ENCODE peak calls at places on chromosomes 16 and 17, in nine cellular contexts. One of them, this sample, is unnamed.

GRCh38 chr16:4369006-4369766 is 2.5 kb upstream of the VASN start:
- DNase-seq in stimulated activated CD8-positive, alpha-beta memory T cell treated with anti-CD3 and anti-CD28 coated beads, Interleukin-2, amount 100 ng/mL, for 1 hour: no peak
- DNase-seq in mucosa of descending colon: no peak
- DNase-seq in AG10803: peak; percentile 58
- DNase-seq in omental fat pad: no peak
- DNase-seq in BE2C: no peak
- DNase-seq in psoas muscle: no peak
- DNase-seq in DMS 273 treated with DMSO at 0.1 percent for 48 hours: no peak
- DNase-seq in NCI-H1092: no peak
- DNase-seq in this sample: peak; percentile 67

GRCh38 chr16:24018485-24018884 is 182.7 kb downstream of the PRKCB start:
- DNase-seq in AG10803: no peak
- DNase-seq in psoas muscle: no peak
- DNase-seq in omental fat pad: no peak
- DNase-seq in NCI-H1092: no peak
- DNase-seq in DMS 273 treated with DMSO at 0.1 percent for 48 hours: no peak
- DNase-seq in mucosa of descending colon: no peak
- DNase-seq in stimulated activated CD8-positive, alpha-beta memory T cell treated with anti-CD3 and anti-CD28 coated beads, Interleukin-2, amount 100 ng/mL, for 1 hour: no peak
- DNase-seq in BE2C: no peak
- DNase-seq in this sample: no peak

GRCh38 chr17:40980594-40980993 is 3.5 kb downstream of the KRT40 start:
- DNase-seq in NCI-H1092: no peak
- DNase-seq in mucosa of descending colon: no peak
- DNase-seq in psoas muscle: peak; percentile 17
- DNase-seq in omental fat pad: no peak
- DNase-seq in DMS 273 treated with DMSO at 0.1 percent for 48 hours: no peak
- DNase-seq in AG10803: peak; percentile 51
- DNase-seq in BE2C: no peak
- DNase-seq in stimulated activated CD8-positive, alpha-beta memory T cell treated with anti-CD3 and anti-CD28 coated beads, Interleukin-2, amount 100 ng/mL, for 1 hour: no peak
- DNase-seq in this sample: no peak

GRCh38 chr17:56995776-56996175 is 17.8 kb downstream of the SCPEP1 start:
- DNase-seq in DMS 273 treated with DMSO at 0.1 percent for 48 hours: no peak
- DNase-seq in psoas muscle: no peak
- DNase-seq in mucosa of descending colon: no peak
- DNase-seq in omental fat pad: no peak
- DNase-seq in stimulated activated CD8-positive, alpha-beta memory T cell treated with anti-CD3 and anti-CD28 coated beads, Interleukin-2, amount 100 ng/mL, for 1 hour: no peak
- DNase-seq in AG10803: no peak
- DNase-seq in BE2C: no peak
- DNase-seq in NCI-H1092: no peak
- DNase-seq in this sample: no peak

GRCh38 chr16:24037335-24037734 is 201.6 kb downstream of the PRKCB start:
- DNase-seq in BE2C: no peak
- DNase-seq in NCI-H1092: no peak
- DNase-seq in AG10803: no peak
- DNase-seq in mucosa of descending colon: no peak
- DNase-seq in stimulated activated CD8-positive, alpha-beta memory T cell treated with anti-CD3 and anti-CD28 coated beads, Interleukin-2, amount 100 ng/mL, for 1 hour: no peak
- DNase-seq in DMS 273 treated with DMSO at 0.1 percent for 48 hours: no peak
- DNase-seq in omental fat pad: no peak
- DNase-seq in psoas muscle: no peak
- DNase-seq in this sample: no peak

GRCh38 chr17:30477758-30478115 is 529 bp downstream of the GOSR1 start:
- DNase-seq in stimulated activated CD8-positive, alpha-beta memory T cell treated with anti-CD3 and anti-CD28 coated beads, Interleukin-2, amount 100 ng/mL, for 1 hour: no peak
- DNase-seq in omental fat pad: no peak
- DNase-seq in DMS 273 treated with DMSO at 0.1 percent for 48 hours: no peak
- DNase-seq in AG10803: peak; percentile 20
- DNase-seq in BE2C: no peak
- DNase-seq in NCI-H1092: no peak
- DNase-seq in mucosa of descending colon: peak; percentile 7
- DNase-seq in psoas muscle: no peak
- DNase-seq in this sample: no peak

GRCh38 chr16:19375561-19376158 is 42.0 kb upstream of the TMC5 start:
- DNase-seq in BE2C: peak; percentile 52
- DNase-seq in mucosa of descending colon: peak; percentile 63
- DNase-seq in stimulated activated CD8-positive, alpha-beta memory T cell treated with anti-CD3 and anti-CD28 coated beads, Interleukin-2, amount 100 ng/mL, for 1 hour: no peak
- DNase-seq in AG10803: peak; percentile 38
- DNase-seq in psoas muscle: peak; percentile 16
- DNase-seq in DMS 273 treated with DMSO at 0.1 percent for 48 hours: peak; percentile 18
- DNase-seq in omental fat pad: no peak
- DNase-seq in NCI-H1092: peak; percentile 62
- DNase-seq in this sample: peak; percentile 25

GRCh38 chr17:48995332-48995870 is 1.8 kb upstream of the IGF2BP1 start:
- DNase-seq in psoas muscle: no peak
- DNase-seq in omental fat pad: no peak
- DNase-seq in AG10803: no peak
- DNase-seq in NCI-H1092: no peak
- DNase-seq in stimulated activated CD8-positive, alpha-beta memory T cell treated with anti-CD3 and anti-CD28 coated beads, Interleukin-2, amount 100 ng/mL, for 1 hour: no peak
- DNase-seq in BE2C: peak; percentile 23
- DNase-seq in mucosa of descending colon: no peak
- DNase-seq in DMS 273 treated with DMSO at 0.1 percent for 48 hours: no peak
- DNase-seq in this sample: no peak

GRCh38 chr16:89241187-89242003 is 23.9 kb downstream of the ZNF778 start:
- DNase-seq in DMS 273 treated with DMSO at 0.1 percent for 48 hours: peak; percentile 71
- DNase-seq in AG10803: peak; percentile 86
- DNase-seq in stimulated activated CD8-positive, alpha-beta memory T cell treated with anti-CD3 and anti-CD28 coated beads, Interleukin-2, amount 100 ng/mL, for 1 hour: peak; percentile 57
- DNase-seq in NCI-H1092: peak; percentile 66
- DNase-seq in BE2C: peak; percentile 82
- DNase-seq in psoas muscle: peak; percentile 73
- DNase-seq in omental fat pad: no peak
- DNase-seq in mucosa of descending colon: peak; percentile 67
- DNase-seq in this sample: peak; percentile 46

GRCh38 chr17:29760279-29760721 is 137.6 kb upstream of the CORO6 start:
- DNase-seq in stimulated activated CD8-positive, alpha-beta memory T cell treated with anti-CD3 and anti-CD28 coated beads, Interleukin-2, amount 100 ng/mL, for 1 hour: no peak
- DNase-seq in mucosa of descending colon: peak; percentile 29
- DNase-seq in psoas muscle: no peak
- DNase-seq in NCI-H1092: no peak
- DNase-seq in DMS 273 treated with DMSO at 0.1 percent for 48 hours: no peak
- DNase-seq in AG10803: peak; percentile 54
- DNase-seq in BE2C: no peak
- DNase-seq in omental fat pad: no peak
- DNase-seq in this sample: no peak

GRCh38 chr17:16936536-16937310 is 35.2 kb downstream of the TNFRSF13B start:
- DNase-seq in omental fat pad: no peak
- DNase-seq in BE2C: no peak
- DNase-seq in AG10803: no peak
- DNase-seq in DMS 273 treated with DMSO at 0.1 percent for 48 hours: no peak
- DNase-seq in psoas muscle: no peak
- DNase-seq in stimulated activated CD8-positive, alpha-beta memory T cell treated with anti-CD3 and anti-CD28 coated beads, Interleukin-2, amount 100 ng/mL, for 1 hour: no peak
- DNase-seq in mucosa of descending colon: no peak
- DNase-seq in NCI-H1092: no peak
- DNase-seq in this sample: no peak

GRCh38 chr16:57091200-57091989 is 988 bp upstream of the CPNE2 start:
- DNase-seq in mucosa of descending colon: peak; percentile 68
- DNase-seq in BE2C: peak; percentile 59
- DNase-seq in stimulated activated CD8-positive, alpha-beta memory T cell treated with anti-CD3 and anti-CD28 coated beads, Interleukin-2, amount 100 ng/mL, for 1 hour: no peak
- DNase-seq in omental fat pad: peak; percentile 34
- DNase-seq in NCI-H1092: no peak
- DNase-seq in DMS 273 treated with DMSO at 0.1 percent for 48 hours: no peak
- DNase-seq in AG10803: no peak
- DNase-seq in psoas muscle: peak; percentile 51
- DNase-seq in this sample: no peak

GRCh38 chr16:70438325-70438982 is 446 bp downstream of the ST3GAL2 start:
- DNase-seq in NCI-H1092: no peak
- DNase-seq in AG10803: no peak
- DNase-seq in stimulated activated CD8-positive, alpha-beta memory T cell treated with anti-CD3 and anti-CD28 coated beads, Interleukin-2, amount 100 ng/mL, for 1 hour: no peak
- DNase-seq in omental fat pad: no peak
- DNase-seq in DMS 273 treated with DMSO at 0.1 percent for 48 hours: no peak
- DNase-seq in BE2C: peak; percentile 50
- DNase-seq in mucosa of descending colon: peak; percentile 27
- DNase-seq in psoas muscle: no peak
- DNase-seq in this sample: no peak

GRCh38 chr17:44956076-44956475 is 8.5 kb upstream of the KIF18B start:
- DNase-seq in AG10803: no peak
- DNase-seq in mucosa of descending colon: no peak
- DNase-seq in psoas muscle: no peak
- DNase-seq in omental fat pad: no peak
- DNase-seq in DMS 273 treated with DMSO at 0.1 percent for 48 hours: no peak
- DNase-seq in stimulated activated CD8-positive, alpha-beta memory T cell treated with anti-CD3 and anti-CD28 coated beads, Interleukin-2, amount 100 ng/mL, for 1 hour: no peak
- DNase-seq in BE2C: no peak
- DNase-seq in NCI-H1092: no peak
- DNase-seq in this sample: no peak

GRCh38 chr17:29884995-29885394 is 45.0 kb downstream of the SSH2 start:
- DNase-seq in AG10803: no peak
- DNase-seq in BE2C: no peak
- DNase-seq in NCI-H1092: no peak
- DNase-seq in DMS 273 treated with DMSO at 0.1 percent for 48 hours: no peak
- DNase-seq in mucosa of descending colon: no peak
- DNase-seq in omental fat pad: no peak
- DNase-seq in psoas muscle: no peak
- DNase-seq in stimulated activated CD8-positive, alpha-beta memory T cell treated with anti-CD3 and anti-CD28 coated beads, Interleukin-2, amount 100 ng/mL, for 1 hour: no peak
- DNase-seq in this sample: no peak

GRCh38 chr17:45131616-45132301 is 556 bp downstream of the PLCD3 start:
- DNase-seq in omental fat pad: no peak
- DNase-seq in DMS 273 treated with DMSO at 0.1 percent for 48 hours: no peak
- DNase-seq in stimulated activated CD8-positive, alpha-beta memory T cell treated with anti-CD3 and anti-CD28 coated beads, Interleukin-2, amount 100 ng/mL, for 1 hour: no peak
- DNase-seq in BE2C: peak; percentile 75
- DNase-seq in mucosa of descending colon: peak; percentile 64
- DNase-seq in AG10803: no peak
- DNase-seq in NCI-H1092: peak; percentile 34
- DNase-seq in psoas muscle: peak; percentile 74
- DNase-seq in this sample: no peak

GRCh38 chr17:76138234-76138895 is 2.7 kb downstream of the FOXJ1 start:
- DNase-seq in NCI-H1092: peak; percentile 16
- DNase-seq in stimulated activated CD8-positive, alpha-beta memory T cell treated with anti-CD3 and anti-CD28 coated beads, Interleukin-2, amount 100 ng/mL, for 1 hour: no peak
- DNase-seq in AG10803: no peak
- DNase-seq in DMS 273 treated with DMSO at 0.1 percent for 48 hours: no peak
- DNase-seq in mucosa of descending colon: no peak
- DNase-seq in BE2C: no peak
- DNase-seq in psoas muscle: no peak
- DNase-seq in omental fat pad: no peak
- DNase-seq in this sample: no peak

GRCh38 chr17:7083592-7083991 is 3.5 kb upstream of the CLEC10A start:
- DNase-seq in DMS 273 treated with DMSO at 0.1 percent for 48 hours: no peak
- DNase-seq in omental fat pad: no peak
- DNase-seq in stimulated activated CD8-positive, alpha-beta memory T cell treated with anti-CD3 and anti-CD28 coated beads, Interleukin-2, amount 100 ng/mL, for 1 hour: no peak
- DNase-seq in mucosa of descending colon: no peak
- DNase-seq in NCI-H1092: no peak
- DNase-seq in AG10803: no peak
- DNase-seq in psoas muscle: no peak
- DNase-seq in BE2C: no peak
- DNase-seq in this sample: no peak

GRCh38 chr16:48999508-48999907 is 282.1 kb downstream of the CBLN1 start:
- DNase-seq in NCI-H1092: no peak
- DNase-seq in BE2C: no peak
- DNase-seq in psoas muscle: no peak
- DNase-seq in stimulated activated CD8-positive, alpha-beta memory T cell treated with anti-CD3 and anti-CD28 coated beads, Interleukin-2, amount 100 ng/mL, for 1 hour: no peak
- DNase-seq in AG10803: no peak
- DNase-seq in omental fat pad: no peak
- DNase-seq in DMS 273 treated with DMSO at 0.1 percent for 48 hours: no peak
- DNase-seq in mucosa of descending colon: no peak
- DNase-seq in this sample: no peak

This sample was measured in prostate gland.